ENCODE peak calls at places on chromosomes 2 and 18, in ten cellular contexts. E is tibial nerve; F is heart right ventricle; O is fibroblast of lung; K is PC-9; C is upper lobe of right lung; U is CD4-positive, alpha-beta memory T cell; N is CD8-positive, alpha-beta memory T cell; S is tibial artery; Y is spleen. J is an unnamed sample. For H3K4me1, the result is how much of the 10 kb centered on the place peaks cover.

GRCh38 chr2:195356026-195356425 is 301.0 kb upstream of the SLC39A10 start:
- DNase-seq in Y (no peak), C (no peak), K (no peak), F (no peak), S (no peak), N (no peak), U (no peak), O (peak), E (no peak), J (no peak)

GRCh38 chr18:58201728-58202405 is 157.8 kb downstream of the NEDD4L start:
- DNase-seq in C (no peak), O (no peak), Y (no peak), N (no peak), U (no peak), S (no peak), E (no peak), K (no peak), F (no peak), J (no peak)

GRCh38 chr2:218166791-218167190 is at the start of gene CXCR1:
- DNase-seq in Y (no peak), S (no peak), F (no peak), K (no peak), C (no peak), U (peak), N (peak), E (no peak), O (no peak), J (no peak)

GRCh38 chr2:5482929-5483331 is 209.3 kb upstream of the SOX11 start:
- DNase-seq in C (no peak), S (no peak), N (no peak), U (no peak), F (peak), Y (no peak), E (no peak), O (peak), K (no peak), J (no peak)

GRCh38 chr2:36351291-36352023 is 4.1 kb upstream of the CRIM1 start:
- DNase-seq in Y (no peak), U (no peak), K (no peak), C (no peak), S (no peak), N (no peak), O (no peak), E (no peak), F (no peak), J (no peak)

GRCh38 chr18:49486959-49487710 is at the start of gene C18orf32:
- DNase-seq in K (peak), N (peak), O (peak), S (peak), Y (peak), U (peak), F (peak), E (peak), C (peak), J (peak)

GRCh38 chr2:216312441-216312840 is 59.8 kb downstream of the MARCHF4 start:
- DNase-seq in E (no peak), Y (no peak), C (no peak), S (no peak), O (peak), F (no peak), K (no peak), U (no peak), N (no peak), J (no peak)

GRCh38 chr18:61368001-61368400 is 34.8 kb downstream of the CDH20 start:
- DNase-seq in N (no peak), U (no peak), F (no peak), S (no peak), Y (no peak), E (no peak), O (no peak), C (no peak), K (no peak), J (no peak)

GRCh38 chr2:28408764-28409599 is 16.3 kb downstream of the FOSL2 start:
- DNase-seq in F (no peak), C (peak), Y (peak), N (peak), E (no peak), K (peak), S (peak), O (peak), U (peak), J (no peak)

GRCh38 chr18:77495982-77496690 is 246.5 kb downstream of the GALR1 start:
- DNase-seq in E (no peak), U (no peak), N (no peak), S (no peak), F (no peak), O (no peak), C (no peak), K (no peak), Y (no peak), J (no peak)

GRCh38 chr2:1627628-1628371 is 116.5 kb downstream of the PXDN start:
- DNase-seq in K (no peak), E (no peak), F (no peak), O (peak), S (no peak), C (no peak), U (no peak), N (no peak), Y (peak), J (no peak)

GRCh38 chr18:63098014-63098981 is 221.3 kb downstream of the BCL2 start:
- DNase-seq in N (peak), C (no peak), U (peak), K (no peak), Y (no peak), S (no peak), E (no peak), F (no peak), O (no peak), J (no peak)

GRCh38 chr18:10170375-10170774 is 256.6 kb downstream of the VAPA start:
- DNase-seq in Y (no peak), O (no peak), C (no peak), K (no peak), N (no peak), U (no peak), E (no peak), S (no peak), F (no peak), J (no peak)

GRCh38 chr2:97742381-97742847 is 29.0 kb downstream of the ZAP70 start:
- DNase-seq in N (peak), E (no peak), K (peak), C (no peak), F (no peak), S (no peak), U (no peak), Y (peak), O (peak), J (no peak)

GRCh38 chr18:24014986-24015896 is 687 bp downstream of the TTC39C start:
- DNase-seq in S (peak), F (peak), Y (peak), C (peak), N (peak), E (peak), K (peak), U (peak), O (peak), J (peak)

GRCh38 chr2:68466778-68467076 is 367 bp downstream of the FBXO48 start:
- DNase-seq in E (no peak), K (no peak), S (no peak), N (no peak), U (no peak), C (no peak), O (no peak), F (no peak), Y (no peak), J (no peak)

GRCh38 chr2:26631815-26632214 is 9.4 kb downstream of the CIB4 start:
- DNase-seq in Y (peak), N (no peak), C (peak), U (no peak), O (no peak), E (no peak), F (no peak), K (no peak), S (no peak), J (no peak)

GRCh38 chr18:55839350-55839749 is 251.4 kb upstream of the TCF4 start:
- DNase-seq in U (no peak), E (no peak), K (no peak), F (no peak), Y (no peak), C (no peak), O (peak), N (no peak), S (no peak), J (no peak)

GRCh38 chr18:13603304-13604019 is 122.9 kb downstream of the FAM210A start:
- DNase-seq in S (no peak), C (peak), K (no peak), Y (peak), O (no peak), U (no peak), N (no peak), E (no peak), F (no peak), J (no peak)

GRCh38 chr2:10126627-10127026 is 4.1 kb downstream of the RRM2 start:
- DNase-seq in O (peak), C (no peak), K (no peak), S (no peak), Y (peak), F (no peak), N (no peak), U (no peak), E (no peak), J (no peak)

GRCh38 chr18:24497052-24497754 is 36.8 kb downstream of the HRH4 start:
- DNase-seq in S (no peak), U (no peak), Y (no peak), E (no peak), F (no peak), N (no peak), O (peak), C (no peak), K (no peak), J (no peak)

GRCh38 chr2:180742809-180743208 is 237.6 kb upstream of the UBE2E3 start:
- DNase-seq in K (peak), N (no peak), O (peak), S (no peak), F (no peak), Y (no peak), E (no peak), C (no peak), U (no peak), J (no peak)

GRCh38 chr2:191677091-191677645 is 768 bp upstream of the NABP1 start:
- DNase-seq in C (no peak), U (peak), O (peak), E (no peak), K (no peak), S (no peak), Y (no peak), N (no peak), F (peak), J (peak)

GRCh38 chr18:11327656-11328055 is 178.3 kb upstream of the PIEZO2 start:
- DNase-seq in E (no peak), U (no peak), S (no peak), C (no peak), N (no peak), F (peak), Y (no peak), K (no peak), O (peak), J (no peak)

GRCh38 chr2:171318463-171318934 is 115.3 kb downstream of the METTL8 start:
- DNase-seq in S (no peak), U (no peak), F (no peak), O (peak), Y (no peak), E (no peak), C (no peak), N (no peak), K (no peak), J (no peak)

GRCh38 chr2:171316220-171316619 is 117.6 kb downstream of the METTL8 start:
- DNase-seq in N (no peak), K (no peak), S (no peak), C (no peak), E (no peak), U (no peak), O (peak), Y (no peak), F (no peak), J (no peak)

GRCh38 chr2:171317492-171318125 is 116.2 kb downstream of the METTL8 start:
- DNase-seq in S (no peak), C (no peak), K (no peak), N (no peak), Y (no peak), U (no peak), F (no peak), O (peak), E (no peak), J (no peak)

GRCh38 chr2:171315781-171316180 is 118.0 kb downstream of the METTL8 start:
- DNase-seq in C (no peak), U (no peak), O (no peak), N (no peak), F (no peak), E (no peak), S (no peak), K (no peak), Y (no peak), J (no peak)

GRCh38 chr2:171316755-171317337 is 116.9 kb downstream of the METTL8 start:
- DNase-seq in K (no peak), U (no peak), F (no peak), S (no peak), N (no peak), O (no peak), Y (no peak), C (no peak), E (no peak), J (no peak)
- H3K4me1 ChIP-seq in K (under half), U (under half), F (under half), S (under half), N (under half), O (under half), Y (under half), C (under half), E (under half), J (under half)

GRCh38 chr2:21820271-21820670 is 696.5 kb downstream of the TDRD15 start:
- DNase-seq in C (no peak), F (peak), Y (no peak), K (no peak), N (no peak), O (no peak), U (no peak), S (no peak), E (no peak), J (peak)
- H3K4me1 ChIP-seq in C (under half), F (under half), Y (under half), K (under half), N (under half), O (under half), U (under half), S (under half), E (under half), J (under half)

GRCh38 chr2:230162981-230163380 is 56.8 kb downstream of the SP110 start:
- DNase-seq in N (no peak), F (no peak), O (no peak), Y (no peak), E (no peak), C (no peak), U (no peak), S (no peak), K (no peak), J (peak)
- H3K4me1 ChIP-seq in N (under half), F (under half), O (under half), Y (under half), E (under half), C (under half), U (under half), S (under half), K (under half), J (under half)

GRCh38 chr2:43076676-43077075 is 149.7 kb downstream of the ZFP36L2 start:
- DNase-seq in Y (no peak), E (no peak), F (no peak), U (no peak), N (no peak), O (no peak), C (no peak), S (peak), K (no peak), J (no peak)

GRCh38 chr2:43078781-43079755 is 147.3 kb downstream of the ZFP36L2 start:
- DNase-seq in F (no peak), O (peak), S (peak), E (no peak), U (no peak), Y (peak), K (no peak), N (no peak), C (no peak), J (no peak)

GRCh38 chr2:43078301-43078700 is 148.1 kb downstream of the ZFP36L2 start:
- DNase-seq in O (no peak), U (no peak), S (peak), N (no peak), F (no peak), K (no peak), C (no peak), Y (no peak), E (no peak), J (no peak)

GRCh38 chr2:43075906-43076585 is 150.4 kb downstream of the ZFP36L2 start:
- DNase-seq in E (no peak), K (peak), Y (peak), S (peak), F (no peak), C (no peak), O (peak), U (no peak), N (no peak), J (peak)

GRCh38 chr2:43077876-43078275 is 148.5 kb downstream of the ZFP36L2 start:
- DNase-seq in F (no peak), K (no peak), O (no peak), C (no peak), E (no peak), S (peak), Y (no peak), U (no peak), N (no peak), J (no peak)
- H3K4me1 ChIP-seq in F (half or more), K (half or more), O (under half), C (under half), E (half or more), S (under half), Y (under half), U (under half), N (under half), J (under half)

GRCh38 chr2:11260979-11261378 is 83.5 kb downstream of the ROCK2 start:
- DNase-seq in O (no peak), E (no peak), C (no peak), K (no peak), Y (no peak), F (no peak), S (no peak), N (no peak), U (no peak), J (no peak)

GRCh38 chr2:11263177-11263576 is 81.3 kb downstream of the ROCK2 start:
- DNase-seq in N (no peak), U (no peak), S (no peak), O (no peak), K (no peak), Y (no peak), F (no peak), C (no peak), E (no peak), J (no peak)

GRCh38 chr2:11264818-11265217 is 79.6 kb downstream of the ROCK2 start:
- DNase-seq in C (no peak), F (no peak), E (no peak), K (no peak), N (no peak), S (no peak), O (no peak), U (no peak), Y (no peak), J (no peak)

DNA sequence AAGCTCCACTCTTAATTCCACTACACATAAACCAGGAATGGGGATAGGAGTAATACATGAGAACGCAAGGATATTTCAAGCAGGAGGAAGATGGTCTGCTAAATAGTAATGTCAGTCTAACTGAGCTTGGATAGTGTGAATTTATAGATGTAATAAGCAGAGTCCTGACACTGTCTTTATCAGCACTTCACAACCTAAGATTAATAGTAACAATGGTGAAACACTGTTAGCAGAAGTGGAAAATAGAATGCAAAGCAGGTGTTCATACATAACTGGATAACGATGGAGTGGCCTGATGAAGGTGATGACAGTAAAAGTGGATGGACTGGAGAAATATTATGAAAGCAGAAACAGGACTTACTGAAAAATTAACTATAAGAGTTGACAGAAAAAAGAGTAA is 80.4 kb downstream of the ROCK2 start:
- DNase-seq in K (no peak), E (no peak), Y (no peak), O (no peak), U (no peak), F (no peak), C (no peak), N (no peak), S (no peak), J (no peak)
- H3K4me1 ChIP-seq in K (under half), E (under half), Y (under half), O (under half), U (under half), F (under half), C (under half), N (under half), S (under half), J (under half)

J was measured in BE2C.